ENCODE peak calls at places on chromosomes 4 and X, in nine cellular contexts. L, H, Q, T, J, V, S, M and X are unnamed samples.

GRCh38 chr4:152118108-152118507 is 357.3 kb upstream of the GATB start:
- DNase-seq in L (no peak), H (no peak), Q (no peak), T (no peak), J (no peak), V (no peak), S (no peak), M (no peak), X (no peak)

GRCh38 chrX:40061871-40062524 is 35.8 kb downstream of the BCOR start:
- DNase-seq in L (no peak), H (no peak), Q (no peak), T (peak), J (peak), V (no peak), S (no peak), M (no peak), X (no peak)

GRCh38 chrX:30935985-30936384 is 46.9 kb upstream of the TAB3 start:
- DNase-seq in L (no peak), H (peak), Q (no peak), T (no peak), J (no peak), V (peak), S (no peak), M (peak), X (no peak)

GRCh38 chr4:152942346-152942745 is 6.2 kb downstream of the FHDC1 start:
- DNase-seq in L (no peak), H (no peak), Q (no peak), T (no peak), J (no peak), V (no peak), S (no peak), M (no peak), X (no peak)

GRCh38 chr4:152063301-152064235 is 302.8 kb upstream of the GATB start:
- DNase-seq in L (no peak), H (peak), Q (no peak), T (no peak), J (no peak), V (peak), S (peak), M (no peak), X (no peak)

GRCh38 chrX:119391279-119391678 is 7.9 kb upstream of the SLC25A43 start:
- DNase-seq in L (no peak), H (peak), Q (no peak), T (no peak), J (no peak), V (peak), S (no peak), M (no peak), X (no peak)

GRCh38 chr4:144701683-144702233 is 55.8 kb downstream of the HHIP start:
- DNase-seq in L (no peak), H (no peak), Q (no peak), T (no peak), J (no peak), V (no peak), S (no peak), M (peak), X (no peak)

GRCh38 chr4:117085185-117085701 is at the start of gene TRAM1L1:
- DNase-seq in L (no peak), H (peak), Q (no peak), T (peak), J (peak), V (peak), S (no peak), M (peak), X (peak)

GRCh38 chr4:79851625-79852304 is 221.3 kb downstream of the ANTXR2 start:
- DNase-seq in L (no peak), H (no peak), Q (no peak), T (no peak), J (no peak), V (no peak), S (no peak), M (no peak), X (no peak)

GRCh38 chr4:72569719-72570235 is 756 bp upstream of the ADAMTS3 start:
- DNase-seq in L (no peak), H (no peak), Q (no peak), T (no peak), J (no peak), V (no peak), S (no peak), M (no peak), X (no peak)

GRCh38 chr4:74190919-74191397 is 33.0 kb downstream of the MTHFD2L start:
- DNase-seq in L (no peak), H (no peak), Q (no peak), T (no peak), J (no peak), V (no peak), S (no peak), M (no peak), X (no peak)

GRCh38 chrX:38987135-38987780 is 186.0 kb downstream of the MID1IP1 start:
- DNase-seq in L (no peak), H (no peak), Q (no peak), T (peak), J (no peak), V (no peak), S (no peak), M (no peak), X (no peak)

GRCh38 chr4:121943941-121944340 is 7.9 kb downstream of the TRPC3 start:
- DNase-seq in L (no peak), H (peak), Q (no peak), T (no peak), J (no peak), V (no peak), S (no peak), M (no peak), X (no peak)

GRCh38 chr4:80407246-80407645 is 71.7 kb downstream of the CFAP299 start:
- DNase-seq in L (no peak), H (no peak), Q (no peak), T (no peak), J (no peak), V (no peak), S (no peak), M (no peak), X (no peak)

GRCh38 chrX:106177106-106177981 is 9.2 kb downstream of the PWWP3B start:
- DNase-seq in L (no peak), H (peak), Q (no peak), T (peak), J (no peak), V (peak), S (no peak), M (no peak), X (no peak)

GRCh38 chrX:148928803-148929202 is 428.4 kb downstream of the AFF2 start:
- DNase-seq in L (no peak), H (no peak), Q (no peak), T (no peak), J (no peak), V (no peak), S (no peak), M (no peak), X (no peak)

GRCh38 chrX:15567886-15568616 is 32.7 kb downstream of the ACE2 start:
- DNase-seq in L (no peak), H (peak), Q (no peak), T (no peak), J (no peak), V (no peak), S (no peak), M (no peak), X (no peak)

GRCh38 chrX:154409222-154409871 is at the start of gene DNASE1L1:
- DNase-seq in L (no peak), H (peak), Q (no peak), T (peak), J (no peak), V (peak), S (no peak), M (peak), X (peak)

GRCh38 chr4:94451669-94452475 is at the start of gene PDLIM5:
- DNase-seq in L (peak), H (peak), Q (peak), T (peak), J (peak), V (peak), S (peak), M (peak), X (peak)

GRCh38 chrX:55057691-55058249 is 17.1 kb upstream of the PAGE2B start:
- DNase-seq in L (no peak), H (peak), Q (no peak), T (no peak), J (no peak), V (peak), S (peak), M (peak), X (no peak)

GRCh38 chrX:119826399-119826959 is 26.3 kb downstream of the UPF3B start:
- DNase-seq in L (no peak), H (peak), Q (no peak), T (no peak), J (no peak), V (no peak), S (no peak), M (peak), X (no peak)

GRCh38 chrX:118551426-118551825 is 55.8 kb downstream of the DOCK11 start:
- DNase-seq in L (no peak), H (no peak), Q (no peak), T (no peak), J (no peak), V (no peak), S (no peak), M (no peak), X (no peak)

GRCh38 chrX:13387656-13388421 is 68.0 kb upstream of the ATXN3L start:
- DNase-seq in L (no peak), H (no peak), Q (no peak), T (no peak), J (no peak), V (no peak), S (no peak), M (no peak), X (no peak)

GRCh38 chrX:68876731-68877130 is 47.9 kb downstream of the EFNB1 start:
- DNase-seq in L (no peak), H (no peak), Q (no peak), T (no peak), J (no peak), V (no peak), S (no peak), M (no peak), X (no peak)

GRCh38 chr4:139552506-139552905 is 3.5 kb downstream of the SETD7 start:
- DNase-seq in L (no peak), H (no peak), Q (no peak), T (no peak), J (no peak), V (no peak), S (no peak), M (no peak), X (no peak)

GRCh38 chrX:8272846-8273245 is 101.8 kb upstream of the VCX2 start:
- DNase-seq in L (no peak), H (no peak), Q (no peak), T (no peak), J (no peak), V (no peak), S (no peak), M (no peak), X (no peak)

GRCh38 chrX:63747331-63747730 is 37.7 kb downstream of the ARHGEF9 start:
- DNase-seq in L (no peak), H (no peak), Q (no peak), T (no peak), J (no peak), V (no peak), S (no peak), M (no peak), X (no peak)

GRCh38 chrX:7582191-7582590 is 260.8 kb upstream of the VCX start:
- DNase-seq in L (no peak), H (no peak), Q (no peak), T (no peak), J (no peak), V (no peak), S (no peak), M (peak), X (no peak)

GRCh38 chr4:24352112-24352511 is 232.2 kb downstream of the DHX15 start:
- DNase-seq in L (no peak), H (no peak), Q (no peak), T (no peak), J (no peak), V (no peak), S (no peak), M (no peak), X (no peak)

GRCh38 chr4:56655209-56655626 is 25.9 kb downstream of the HOPX start:
- DNase-seq in L (no peak), H (peak), Q (no peak), T (no peak), J (no peak), V (peak), S (no peak), M (no peak), X (no peak)

GRCh38 chr4:183099537-183100297 is 660 bp downstream of the WWC2 start:
- DNase-seq in L (no peak), H (peak), Q (no peak), T (peak), J (peak), V (peak), S (no peak), M (no peak), X (peak)

GRCh38 chrX:1391707-1392375 is at the start of gene SLC25A6:
- DNase-seq in L (peak), H (peak), Q (no peak), T (peak), J (peak), V (peak), S (peak), M (peak), X (peak)

GRCh38 chr4:173835863-173836262 is 305.8 kb upstream of the HAND2 start:
- DNase-seq in L (no peak), H (peak), Q (no peak), T (no peak), J (no peak), V (no peak), S (no peak), M (peak), X (no peak)

GRCh38 chr4:168679397-168680176 is 182.7 kb downstream of the PALLD start:
- DNase-seq in L (no peak), H (no peak), Q (no peak), T (no peak), J (no peak), V (no peak), S (no peak), M (no peak), X (no peak)

GRCh38 chrX:39736219-39737211 is 361.2 kb downstream of the BCOR start:
- DNase-seq in L (no peak), H (no peak), Q (no peak), T (peak), J (no peak), V (peak), S (no peak), M (no peak), X (peak)

GRCh38 chr4:186029731-186030421 is 39.1 kb upstream of the TLR3 start:
- DNase-seq in L (no peak), H (peak), Q (no peak), T (peak), J (no peak), V (peak), S (no peak), M (no peak), X (peak)